ENCODE peak calls at places on chromosomes 12 and 14, in four cellular contexts. One of them, this sample, is unnamed. For H3K27me3, the result is how much of the 10 kb centered on the place peaks cover.

GRCh38 chr12:107302649-107303386 is 209.5 kb upstream of the CRY1 start:
- DNase-seq in CD4-positive, alpha-beta memory T cell: no peak
- DNase-seq in CD8-positive, alpha-beta T cell: no peak
- DNase-seq in CD8-positive, alpha-beta memory T cell: no peak
- DNase-seq in this sample: no peak

GRCh38 chr12:104823985-104824441 is 134.1 kb downstream of the SLC41A2 start:
- DNase-seq in CD4-positive, alpha-beta memory T cell: no peak
- DNase-seq in CD8-positive, alpha-beta T cell: no peak
- DNase-seq in CD8-positive, alpha-beta memory T cell: no peak
- DNase-seq in this sample: no peak

GRCh38 chr14:66359500-66359899 is 126.7 kb upstream of the CCDC196 start:
- DNase-seq in CD4-positive, alpha-beta memory T cell: peak
- DNase-seq in CD8-positive, alpha-beta T cell: no peak
- DNase-seq in CD8-positive, alpha-beta memory T cell: peak
- DNase-seq in this sample: peak

GRCh38 chr14:25237845-25238244 is 187.9 kb upstream of the STXBP6 start:
- DNase-seq in CD4-positive, alpha-beta memory T cell: no peak
- DNase-seq in CD8-positive, alpha-beta T cell: no peak
- DNase-seq in CD8-positive, alpha-beta memory T cell: no peak
- DNase-seq in this sample: no peak

GRCh38 chr14:84404246-84404645 is 1125.7 kb upstream of the FLRT2 start:
- DNase-seq in CD4-positive, alpha-beta memory T cell: no peak
- DNase-seq in CD8-positive, alpha-beta T cell: no peak
- DNase-seq in CD8-positive, alpha-beta memory T cell: no peak
- DNase-seq in this sample: no peak

GRCh38 chr12:105982022-105982421 is 156.7 kb downstream of the NUAK1 start:
- DNase-seq in CD4-positive, alpha-beta memory T cell: no peak
- DNase-seq in CD8-positive, alpha-beta T cell: no peak
- DNase-seq in CD8-positive, alpha-beta memory T cell: no peak
- DNase-seq in this sample: no peak

GRCh38 chr12:40647651-40648050 is 44.6 kb upstream of the CNTN1 start:
- DNase-seq in CD4-positive, alpha-beta memory T cell: no peak
- DNase-seq in CD8-positive, alpha-beta T cell: no peak
- DNase-seq in CD8-positive, alpha-beta memory T cell: no peak
- DNase-seq in this sample: no peak

GRCh38 chr12:91959220-91959619 is 186.4 kb downstream of the BTG1 start:
- DNase-seq in CD4-positive, alpha-beta memory T cell: no peak
- DNase-seq in CD8-positive, alpha-beta T cell: no peak
- DNase-seq in CD8-positive, alpha-beta memory T cell: no peak
- DNase-seq in this sample: no peak

GRCh38 chr14:99188721-99189120 is 83.3 kb downstream of the BCL11B start:
- DNase-seq in CD4-positive, alpha-beta memory T cell: peak
- DNase-seq in CD8-positive, alpha-beta T cell: peak
- DNase-seq in CD8-positive, alpha-beta memory T cell: no peak
- DNase-seq in this sample: no peak

DNA sequence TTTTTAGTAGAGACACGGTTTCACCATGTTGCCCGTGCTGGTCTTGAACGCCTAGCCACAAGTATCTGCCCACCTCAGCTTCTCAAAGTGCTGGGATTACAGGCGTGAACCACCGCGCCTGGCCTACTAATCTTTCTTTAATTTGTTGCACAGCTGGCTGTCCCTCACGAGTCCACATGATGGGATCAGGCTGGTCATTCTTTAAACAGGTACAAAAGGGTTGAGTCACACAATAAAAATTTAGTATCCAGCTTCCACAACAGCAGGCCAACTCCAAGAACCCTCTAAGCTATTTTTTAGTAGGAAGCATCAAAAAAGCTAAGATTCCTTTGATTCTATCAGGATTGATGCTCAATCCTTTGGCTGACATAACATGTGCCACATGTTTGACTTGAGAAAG is 17.8 kb downstream of the SINHCAF start:
- DNase-seq in CD4-positive, alpha-beta memory T cell: no peak
- DNase-seq in CD8-positive, alpha-beta T cell: no peak
- DNase-seq in CD8-positive, alpha-beta memory T cell: no peak
- DNase-seq in this sample: no peak
- H3K27me3 ChIP-seq in CD4-positive, alpha-beta memory T cell: under half
- H3K27me3 ChIP-seq in CD8-positive, alpha-beta T cell: under half
- H3K27me3 ChIP-seq in CD8-positive, alpha-beta memory T cell: under half
- H3K27me3 ChIP-seq in this sample: under half

DNA sequence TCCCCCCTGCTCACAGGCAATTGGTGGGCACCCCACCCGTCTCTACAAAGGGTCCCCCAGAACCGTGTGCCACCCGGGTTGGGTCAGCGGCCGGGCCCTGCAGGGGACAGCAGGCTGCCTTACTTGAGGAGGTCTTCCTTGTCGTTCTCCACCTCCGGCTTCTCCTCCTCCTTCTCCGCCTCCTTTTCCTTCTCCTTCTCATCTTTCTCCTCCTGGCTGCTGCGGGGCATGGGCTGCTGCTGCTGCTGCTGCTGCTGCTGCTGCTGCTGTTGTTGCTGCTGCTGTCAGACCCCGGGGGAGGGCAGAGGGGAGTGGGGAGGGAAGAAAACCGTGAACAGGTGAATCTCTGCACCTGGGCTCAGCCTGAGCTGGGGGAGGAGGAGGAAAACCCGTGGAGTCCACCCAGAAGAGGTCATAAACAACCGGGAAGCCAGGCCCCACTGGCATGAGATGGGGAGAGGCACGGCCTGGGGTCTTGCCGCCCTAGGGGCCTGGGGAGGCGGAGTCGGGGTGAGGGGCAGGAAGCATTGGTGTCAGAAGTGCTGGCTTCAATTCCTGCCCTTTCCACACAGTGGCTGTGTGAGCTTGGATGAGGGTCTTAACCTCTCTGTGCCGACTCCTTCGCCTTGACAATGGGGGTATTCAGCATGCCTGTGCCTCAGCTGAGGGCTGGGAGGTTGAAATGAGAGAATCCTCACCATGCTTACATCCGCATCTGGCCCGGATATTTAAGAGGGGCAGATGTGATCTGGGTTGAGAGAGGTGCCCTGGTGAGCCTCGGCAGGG is 107.6 kb downstream of the RFLNA start:
- DNase-seq in CD4-positive, alpha-beta memory T cell: no peak
- DNase-seq in CD8-positive, alpha-beta T cell: no peak
- DNase-seq in CD8-positive, alpha-beta memory T cell: no peak
- DNase-seq in this sample: no peak
- H3K27ac ChIP-seq in CD4-positive, alpha-beta memory T cell: no peak
- H3K27ac ChIP-seq in CD8-positive, alpha-beta T cell: no peak
- H3K27ac ChIP-seq in CD8-positive, alpha-beta memory T cell: no peak
- H3K27ac ChIP-seq in this sample: no peak

DNA sequence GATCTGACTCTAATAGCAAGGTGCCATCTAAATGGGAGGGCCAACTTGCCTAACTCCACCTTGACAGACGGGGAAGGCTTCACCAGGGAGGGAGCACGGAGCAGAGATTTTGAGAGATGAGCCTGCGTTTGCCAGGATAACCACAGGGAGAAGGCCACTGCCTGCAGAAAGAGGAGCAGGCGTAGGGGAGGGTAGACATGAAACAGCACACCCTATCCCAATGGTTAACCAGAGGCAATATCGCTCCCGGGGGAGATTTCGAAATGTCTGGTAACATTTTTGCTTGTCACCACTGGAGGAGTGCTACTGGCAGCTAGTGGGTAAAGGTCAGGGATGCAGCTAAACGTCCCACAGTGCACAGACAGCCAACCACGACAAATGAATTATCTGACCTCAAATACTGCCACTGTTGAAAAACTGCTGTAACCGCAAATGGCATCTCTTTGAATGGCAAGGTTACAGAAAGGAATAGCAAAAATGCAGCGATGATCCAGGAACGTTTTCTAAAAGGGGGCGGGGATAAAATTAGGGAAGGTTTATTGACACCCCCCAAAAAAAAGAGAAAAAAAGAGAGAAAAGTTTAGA is 126.0 kb upstream of the ATF7IP start:
- DNase-seq in CD4-positive, alpha-beta memory T cell: peak
- DNase-seq in CD8-positive, alpha-beta T cell: no peak
- DNase-seq in CD8-positive, alpha-beta memory T cell: no peak
- DNase-seq in this sample: no peak
- H3K4me3 ChIP-seq in CD4-positive, alpha-beta memory T cell: peak
- H3K4me3 ChIP-seq in CD8-positive, alpha-beta T cell: peak
- H3K4me3 ChIP-seq in CD8-positive, alpha-beta memory T cell: peak
- H3K4me3 ChIP-seq in this sample: peak

GRCh38 chr12:131672311-131672940 is 38.5 kb upstream of the SFSWAP start:
- DNase-seq in CD4-positive, alpha-beta memory T cell: no peak
- DNase-seq in CD8-positive, alpha-beta T cell: no peak
- DNase-seq in CD8-positive, alpha-beta memory T cell: no peak
- DNase-seq in this sample: no peak
- H3K27me3 ChIP-seq in CD4-positive, alpha-beta memory T cell: under half
- H3K27me3 ChIP-seq in CD8-positive, alpha-beta T cell: under half
- H3K27me3 ChIP-seq in CD8-positive, alpha-beta memory T cell: under half
- H3K27me3 ChIP-seq in this sample: under half

GRCh38 chr14:75990297-75990696 is 4.7 kb downstream of the IFT43 start:
- DNase-seq in CD4-positive, alpha-beta memory T cell: no peak
- DNase-seq in CD8-positive, alpha-beta T cell: no peak
- DNase-seq in CD8-positive, alpha-beta memory T cell: no peak
- DNase-seq in this sample: no peak
- H3K27ac ChIP-seq in CD4-positive, alpha-beta memory T cell: no peak
- H3K27ac ChIP-seq in CD8-positive, alpha-beta T cell: no peak
- H3K27ac ChIP-seq in CD8-positive, alpha-beta memory T cell: no peak
- H3K27ac ChIP-seq in this sample: no peak

GRCh38 chr12:48678561-48679185 is 3.4 kb downstream of the KANSL2 start:
- DNase-seq in CD4-positive, alpha-beta memory T cell: no peak
- DNase-seq in CD8-positive, alpha-beta T cell: no peak
- DNase-seq in CD8-positive, alpha-beta memory T cell: no peak
- DNase-seq in this sample: no peak
- H3K4me3 ChIP-seq in CD4-positive, alpha-beta memory T cell: no peak
- H3K4me3 ChIP-seq in CD8-positive, alpha-beta T cell: no peak
- H3K4me3 ChIP-seq in CD8-positive, alpha-beta memory T cell: peak
- H3K4me3 ChIP-seq in this sample: peak

DNA sequence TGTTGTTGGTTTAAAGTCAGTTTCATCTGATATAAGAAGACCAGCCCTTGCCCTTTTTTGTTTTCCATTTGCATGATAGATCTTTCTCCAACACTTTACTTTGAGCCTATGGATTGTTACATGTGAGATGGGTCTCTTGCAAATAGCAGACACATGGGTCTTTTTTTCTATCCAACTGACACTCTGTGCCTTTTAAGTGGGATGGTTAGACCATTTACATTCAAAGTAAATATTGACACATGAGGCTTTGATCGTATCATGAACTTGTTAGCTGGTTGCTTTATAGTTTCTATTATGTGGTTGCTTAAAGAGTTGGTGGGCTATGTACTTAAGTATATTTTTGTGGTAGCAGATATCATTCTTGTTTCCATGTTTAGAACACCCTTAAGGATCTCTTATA is 213.4 kb upstream of the G2E3 start:
- DNase-seq in CD4-positive, alpha-beta memory T cell: no peak
- DNase-seq in CD8-positive, alpha-beta T cell: no peak
- DNase-seq in CD8-positive, alpha-beta memory T cell: no peak
- DNase-seq in this sample: no peak
- H3K27me3 ChIP-seq in CD4-positive, alpha-beta memory T cell: under half
- H3K27me3 ChIP-seq in CD8-positive, alpha-beta T cell: under half
- H3K27me3 ChIP-seq in CD8-positive, alpha-beta memory T cell: under half
- H3K27me3 ChIP-seq in this sample: under half

GRCh38 chr12:100339071-100339470 is 17.8 kb upstream of the SLC17A8 start:
- DNase-seq in CD4-positive, alpha-beta memory T cell: no peak
- DNase-seq in CD8-positive, alpha-beta T cell: no peak
- DNase-seq in CD8-positive, alpha-beta memory T cell: no peak
- DNase-seq in this sample: no peak

GRCh38 chr12:100337299-100337698 is 19.6 kb upstream of the SLC17A8 start:
- DNase-seq in CD4-positive, alpha-beta memory T cell: no peak
- DNase-seq in CD8-positive, alpha-beta T cell: no peak
- DNase-seq in CD8-positive, alpha-beta memory T cell: no peak
- DNase-seq in this sample: no peak

GRCh38 chr12:100332852-100333251 is 24.0 kb upstream of the SLC17A8 start:
- DNase-seq in CD4-positive, alpha-beta memory T cell: no peak
- DNase-seq in CD8-positive, alpha-beta T cell: no peak
- DNase-seq in CD8-positive, alpha-beta memory T cell: no peak
- DNase-seq in this sample: no peak

GRCh38 chr12:100331871-100332270 is 25.0 kb upstream of the SLC17A8 start:
- DNase-seq in CD4-positive, alpha-beta memory T cell: no peak
- DNase-seq in CD8-positive, alpha-beta T cell: no peak
- DNase-seq in CD8-positive, alpha-beta memory T cell: no peak
- DNase-seq in this sample: no peak

DNA sequence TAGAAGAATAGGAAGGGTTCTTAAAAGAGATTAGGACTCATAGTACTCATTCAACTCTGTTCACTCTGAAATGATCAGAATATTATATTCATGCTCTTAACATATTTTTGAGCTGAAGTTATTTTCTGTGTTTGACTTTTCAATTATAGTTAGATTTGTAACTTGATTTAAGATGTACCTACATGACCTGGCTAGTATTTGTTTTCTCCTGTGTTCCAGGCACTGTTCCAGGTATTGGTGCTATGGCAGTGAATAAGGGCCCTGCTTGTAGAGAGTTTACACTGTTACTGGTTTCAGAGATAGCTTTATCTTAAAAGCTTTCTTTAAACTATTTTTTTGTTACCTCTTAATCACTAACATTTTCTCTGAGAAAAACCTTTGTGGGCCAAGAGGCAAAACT is 19.1 kb upstream of the SLC17A8 start:
- DNase-seq in CD4-positive, alpha-beta memory T cell: no peak
- DNase-seq in CD8-positive, alpha-beta T cell: no peak
- DNase-seq in CD8-positive, alpha-beta memory T cell: no peak
- DNase-seq in this sample: no peak
- H3K27ac ChIP-seq in CD4-positive, alpha-beta memory T cell: no peak
- H3K27ac ChIP-seq in CD8-positive, alpha-beta T cell: no peak
- H3K27ac ChIP-seq in CD8-positive, alpha-beta memory T cell: no peak
- H3K27ac ChIP-seq in this sample: no peak

This sample was measured in CD4-positive, CD25-positive, alpha-beta regulatory T cell.